ENCODE peak calls at places on chromosome 6, in eight cellular contexts. P is bronchial epithelial cell, A is foreskin fibroblast, N is cardiac fibroblast, D is astrocyte of the spinal cord, S is body of pancreas, T is fibroblast of lung, R is colonic mucosa. W is an unnamed sample.

GRCh38 chr6:132400641-132401119 is 595 bp downstream of the MOXD1 start:
- DNase-seq in P (no peak), A (no peak), N (peak; percentile 18), D (no peak), S (no peak), T (no peak), R (no peak), W (no peak)

GRCh38 chr6:146420255-146420654 is 123.4 kb upstream of the RAB32 start:
- DNase-seq in P (no peak), A (no peak), N (no peak), D (no peak), S (no peak), T (no peak), R (no peak), W (no peak)

GRCh38 chr6:88077305-88077704 is 29.7 kb downstream of the SPACA1 start:
- DNase-seq in P (no peak), A (no peak), N (no peak), D (no peak), S (no peak), T (no peak), R (no peak), W (no peak)

GRCh38 chr6:48736486-48737206 is 625.6 kb upstream of the PTCHD4 start:
- DNase-seq in P (peak; percentile 67), A (peak; percentile 40), N (peak; percentile 84), D (peak; percentile 81), S (no peak), T (peak; percentile 88), R (no peak), W (no peak)

GRCh38 chr6:170202416-170203135 is 88.3 kb downstream of the DLL1 start:
- DNase-seq in P (no peak), A (no peak), N (no peak), D (no peak), S (no peak), T (no peak), R (peak; percentile 6), W (no peak)

GRCh38 chr6:169902070-169902469 is 150.6 kb downstream of the ERMARD start:
- DNase-seq in P (no peak), A (no peak), N (no peak), D (no peak), S (no peak), T (no peak), R (no peak), W (no peak)

GRCh38 chr6:40295251-40295949 is 291.8 kb downstream of the LRFN2 start:
- DNase-seq in P (peak; percentile 8), A (no peak), N (no peak), D (no peak), S (no peak), T (no peak), R (no peak), W (no peak)

GRCh38 chr6:83927470-83927869 is 68.0 kb downstream of the CYB5R4 start:
- DNase-seq in P (no peak), A (no peak), N (no peak), D (no peak), S (no peak), T (no peak), R (no peak), W (no peak)

GRCh38 chr6:131982740-131983259 is 31.6 kb upstream of the CCN2 start:
- DNase-seq in P (peak; percentile 5), A (peak; percentile 67), N (peak; percentile 92), D (peak; percentile 96), S (no peak), T (peak; percentile 93), R (no peak), W (no peak)

GRCh38 chr6:37020426-37021211 is 15.2 kb downstream of the FGD2 start:
- DNase-seq in P (no peak), A (no peak), N (no peak), D (no peak), S (peak; percentile 50), T (no peak), R (peak; percentile 81), W (no peak)

GRCh38 chr6:10316327-10316726 is 98.5 kb downstream of the TFAP2A start:
- DNase-seq in P (peak; percentile 83), A (peak; percentile 92), N (no peak), D (peak; percentile 42), S (no peak), T (peak; percentile 22), R (peak; percentile 17), W (no peak)

DNA sequence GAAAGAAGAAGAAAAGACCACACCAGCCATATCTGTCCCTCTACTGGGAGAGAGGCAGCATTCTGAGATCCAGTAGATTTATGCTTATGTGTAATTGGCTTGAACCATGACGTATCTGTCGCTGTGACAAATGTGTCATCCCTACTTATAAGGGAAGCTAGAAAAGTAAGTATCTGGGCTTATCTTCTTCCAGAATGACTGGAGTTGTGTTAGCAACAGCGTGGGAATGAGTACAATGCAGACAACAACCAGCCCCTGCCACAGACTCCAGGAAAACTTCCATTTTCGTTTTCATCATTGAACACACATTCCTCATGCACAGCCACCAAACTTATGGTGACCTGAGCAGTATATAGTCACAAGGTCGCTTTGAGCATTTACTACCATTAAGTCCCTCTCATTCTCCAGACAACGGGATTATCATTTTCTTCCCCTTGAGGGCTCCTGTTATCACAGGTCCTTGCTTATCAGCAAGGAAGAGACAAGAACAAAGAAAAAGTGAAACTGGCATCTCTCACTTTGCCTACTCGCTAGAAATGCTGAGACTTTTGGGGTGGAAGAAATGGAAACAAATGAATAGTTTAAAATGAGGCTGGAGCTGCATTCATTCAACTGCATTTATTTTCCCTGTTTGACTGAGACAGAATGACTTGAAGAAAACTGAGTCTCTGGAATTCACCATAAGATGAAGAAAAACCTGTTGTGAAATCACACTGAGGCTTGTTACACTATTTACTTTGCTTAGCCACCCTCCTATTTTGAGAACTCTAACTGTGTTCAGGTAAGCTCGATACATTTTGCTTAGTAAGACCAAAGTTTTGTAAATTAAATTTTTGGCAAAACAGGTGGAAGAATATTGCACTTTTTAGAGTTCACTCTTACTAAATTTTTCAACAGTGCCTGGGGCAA is 149.3 kb upstream of the FOXQ1 start:
- DNase-seq in P (peak; percentile 62), A (no peak), N (no peak), D (no peak), S (no peak), T (no peak), R (no peak), W (no peak)
- H3K4me3 ChIP-seq in P (no peak overlapping the region), A (no peak overlapping the region), N (no peak overlapping the region), D (no peak overlapping the region), S (no peak overlapping the region), T (no peak overlapping the region), R (no peak overlapping the region), W (no peak overlapping the region)

GRCh38 chr6:143337201-143337949 is 113.1 kb downstream of the ADAT2 start:
- DNase-seq in P (peak; percentile 40), A (no peak), N (peak; percentile 30), D (no peak), S (peak; percentile 36), T (no peak), R (peak; percentile 55), W (no peak)
- TF ChIP-seq CTCF in P (peak; percentile 52), A (peak; percentile 21), N (peak; percentile 55), D (peak; percentile 54), S (no peak), T (peak; percentile 15), R (no peak), W (peak; percentile 64)

GRCh38 chr6:110063864-110064263 is 85.8 kb downstream of the GPR6 start:
- DNase-seq in P (no peak), A (no peak), N (no peak), D (peak; percentile 39), S (no peak), T (no peak), R (no peak), W (no peak)
- H3K4me3 ChIP-seq in P (no peak overlapping the region), A (no peak overlapping the region), N (no peak overlapping the region), D (no peak overlapping the region), S (no peak overlapping the region), T (no peak overlapping the region), R (no peak overlapping the region), W (no peak overlapping the region)

GRCh38 chr6:32194388-32194787 is 1.9 kb upstream of the GPSM3 start:
- DNase-seq in P (no peak), A (no peak), N (no peak), D (no peak), S (no peak), T (no peak), R (no peak), W (no peak)

GRCh38 chr6:32195902-32196681 is 3.6 kb upstream of the GPSM3 start:
- DNase-seq in P (peak; percentile 42), A (peak; percentile 69), N (peak; percentile 95), D (peak; percentile 90), S (peak; percentile 87), T (peak; percentile 84), R (peak; percentile 89), W (no peak)

GRCh38 chr6:32194825-32195651 is 2.6 kb upstream of the GPSM3 start:
- DNase-seq in P (peak; percentile 53), A (peak; percentile 45), N (peak; percentile 79), D (peak; percentile 67), S (peak; percentile 51), T (peak; percentile 73), R (peak; percentile 60), W (peak; percentile 27)

GRCh38 chr6:32196682-32197616 is 4.5 kb upstream of the GPSM3 start:
- DNase-seq in P (no peak), A (no peak), N (peak; percentile 28), D (peak; percentile 4), S (no peak), T (no peak), R (peak; percentile 47), W (no peak)

DNA sequence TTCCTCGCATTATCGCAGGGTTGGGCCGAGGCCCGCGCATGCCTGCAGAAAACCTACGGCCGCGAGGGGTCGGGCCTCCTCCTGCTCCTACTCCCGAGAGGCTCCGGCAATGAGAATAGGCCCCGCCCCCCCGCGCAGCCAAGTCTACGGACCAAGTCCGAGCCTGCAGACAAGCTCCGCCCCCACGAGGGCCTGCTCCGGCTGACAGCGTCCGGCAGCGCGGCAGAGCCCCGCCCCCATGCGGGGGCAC is 3.1 kb upstream of the GPSM3 start:
- DNase-seq in P (peak; percentile 97), A (peak; percentile 100), N (peak; percentile 100), D (peak; percentile 100), S (peak; percentile 100), T (peak; percentile 100), R (peak; percentile 100), W (peak; percentile 97)
- TF ChIP-seq CTCF in P (peak; percentile 53), A (peak; percentile 53), N (peak; percentile 63), D (peak; percentile 54), S (peak; percentile 96), T (no peak), R (peak; percentile 55), W (no peak)

GRCh38 chr6:98764378-98764911 is 69.9 kb upstream of the POU3F2 start:
- DNase-seq in P (no peak), A (no peak), N (peak; percentile 3), D (peak; percentile 28), S (no peak), T (no peak), R (no peak), W (no peak)
- H3K4me3 ChIP-seq in P (no peak overlapping the region), A (peak overlapping the region; percentile 21), N (peak overlapping the region; percentile 40), D (peak overlapping the region; percentile 16), S (no peak overlapping the region), T (peak overlapping the region; percentile 2), R (no peak overlapping the region), W (no peak overlapping the region)